ENCODE peak calls at places on chromosomes 7 and 10, in six cellular contexts. P is neuronal stem cell, X is IMR-90, A is H9, B is H1, M is trophoblast cell. R is an unnamed sample.

GRCh38 chr7:77276120-77276519 is 76.5 kb upstream of the FGL2 start:
- DNase-seq in P (no peak), X (peak; percentile 65), A (no peak), B (no peak), M (no peak), R (peak; percentile 71)

GRCh38 chr10:43808136-43808535 is 159.5 kb upstream of the ZNF32 start:
- DNase-seq in P (no peak), X (peak; percentile 14), A (no peak), B (no peak), M (no peak), R (no peak)

GRCh38 chr7:152128741-152129461 is 103.4 kb downstream of the GALNT11 start:
- DNase-seq in P (no peak), X (no peak), A (no peak), B (no peak), M (no peak), R (no peak)

GRCh38 chr7:99124636-99125504 is 19.0 kb downstream of the SMURF1 start:
- DNase-seq in P (no peak), X (no peak), A (no peak), B (no peak), M (peak; percentile 87), R (no peak)

GRCh38 chr7:150439926-150440325 is 10.5 kb upstream of the GIMAP8 start:
- DNase-seq in P (no peak), X (peak; percentile 7), A (no peak), B (no peak), M (no peak), R (no peak)

GRCh38 chr7:149414745-149415390 is 46.0 kb downstream of the ZNF777 start:
- DNase-seq in P (peak; percentile 73), X (peak; percentile 82), A (peak; percentile 93), B (peak; percentile 94), M (peak; percentile 53), R (peak; percentile 80)

GRCh38 chr7:269721-270120 is 20.2 kb upstream of the FOXL3 start:
- DNase-seq in P (no peak), X (no peak), A (no peak), B (no peak), M (no peak), R (no peak)

GRCh38 chr7:150910996-150911422 is 58.7 kb downstream of the AOC1 start:
- DNase-seq in P (no peak), X (no peak), A (no peak), B (no peak), M (no peak), R (no peak)

GRCh38 chr10:11272915-11273389 is 255.3 kb downstream of the CELF2 start:
- DNase-seq in P (no peak), X (no peak), A (no peak), B (no peak), M (no peak), R (no peak)

GRCh38 chr7:41881313-41882130 is 178.6 kb upstream of the INHBA start:
- DNase-seq in P (no peak), X (peak; percentile 89), A (no peak), B (no peak), M (peak; percentile 43), R (peak; percentile 40)

GRCh38 chr10:13000431-13000830 is 1.1 kb downstream of the CCDC3 start:
- DNase-seq in P (no peak), X (no peak), A (no peak), B (no peak), M (no peak), R (peak; percentile 23)

GRCh38 chr10:78171633-78172032 is 138.0 kb downstream of the RPS24 start:
- DNase-seq in P (no peak), X (no peak), A (peak; percentile 78), B (no peak), M (no peak), R (no peak)

GRCh38 chr10:52635651-52636050 is 136.9 kb downstream of the MBL2 start:
- DNase-seq in P (no peak), X (no peak), A (no peak), B (no peak), M (no peak), R (no peak)

GRCh38 chr7:44104880-44105771 is 981 bp downstream of the AEBP1 start:
- DNase-seq in P (peak; percentile 27), X (peak; percentile 46), A (no peak), B (no peak), M (no peak), R (peak; percentile 79)

GRCh38 chr7:4129481-4130122 is 552.5 kb upstream of the FOXK1 start:
- DNase-seq in P (no peak), X (no peak), A (no peak), B (no peak), M (no peak), R (no peak)

GRCh38 chr10:27760867-27761266 is 15.2 kb upstream of the MKX start:
- DNase-seq in P (no peak), X (no peak), A (no peak), B (no peak), M (no peak), R (no peak)

GRCh38 chr7:150620061-150620460 is 12.1 kb downstream of the GIMAP6 start:
- DNase-seq in P (no peak), X (no peak), A (no peak), B (no peak), M (no peak), R (no peak)

GRCh38 chr7:106041140-106041717 is 70.9 kb downstream of the SYPL1 start:
- DNase-seq in P (peak; percentile 59), X (peak; percentile 29), A (peak; percentile 83), B (no peak), M (peak; percentile 81), R (peak; percentile 59)

GRCh38 chr10:69803809-69804208 is 2.1 kb downstream of the COL13A1 start:
- DNase-seq in P (no peak), X (no peak), A (no peak), B (no peak), M (no peak), R (no peak)

GRCh38 chr7:32586291-32587221 is 91.3 kb downstream of the AVL9 start:
- DNase-seq in P (no peak), X (peak; percentile 96), A (no peak), B (no peak), M (no peak), R (peak; percentile 86)

GRCh38 chr7:141416691-141417268 is 134.4 kb upstream of the AGK start:
- DNase-seq in P (no peak), X (no peak), A (no peak), B (no peak), M (no peak), R (no peak)

GRCh38 chr10:6409982-6410694 is 169.9 kb downstream of the PRKCQ start:
- DNase-seq in P (no peak), X (peak; percentile 76), A (no peak), B (no peak), M (no peak), R (peak; percentile 91)

GRCh38 chr7:5831196-5831595 is 49.4 kb upstream of the OCM start:
- DNase-seq in P (peak; percentile 70), X (peak; percentile 5), A (peak; percentile 61), B (no peak), M (no peak), R (no peak)

GRCh38 chr10:11759347-11759746 is 17.2 kb downstream of the ECHDC3 start:
- DNase-seq in P (no peak), X (no peak), A (no peak), B (no peak), M (no peak), R (no peak)

GRCh38 chr7:94295805-94296204 is 98.9 kb upstream of the COL1A2 start:
- DNase-seq in P (no peak), X (peak; percentile 85), A (no peak), B (no peak), M (peak; percentile 44), R (peak; percentile 82)

GRCh38 chr10:112278871-112279270 is 4.3 kb upstream of the TECTB start:
- DNase-seq in P (no peak), X (no peak), A (no peak), B (no peak), M (no peak), R (no peak)

GRCh38 chr10:2925631-2926030 is 141.7 kb upstream of the PFKP start:
- DNase-seq in P (no peak), X (peak; percentile 40), A (no peak), B (no peak), M (no peak), R (peak; percentile 80)

GRCh38 chr7:1345796-1346532 is 113.3 kb downstream of the UNCX start:
- DNase-seq in P (no peak), X (no peak), A (no peak), B (no peak), M (no peak), R (no peak)

GRCh38 chr7:1343551-1343950 is 110.9 kb downstream of the UNCX start:
- DNase-seq in P (no peak), X (no peak), A (no peak), B (no peak), M (no peak), R (no peak)

GRCh38 chr7:1346533-1346805 is 112.8 kb downstream of the MICALL2 start:
- DNase-seq in P (no peak), X (no peak), A (no peak), B (no peak), M (no peak), R (no peak)

GRCh38 chr7:1344981-1345701 is 112.5 kb downstream of the UNCX start:
- DNase-seq in P (no peak), X (no peak), A (no peak), B (no peak), M (no peak), R (no peak)

GRCh38 chr7:1344421-1344820 is 111.7 kb downstream of the UNCX start:
- DNase-seq in P (no peak), X (no peak), A (no peak), B (no peak), M (no peak), R (no peak)
- H4K91ac ChIP-seq in P (no peak overlapping the region), X (no peak overlapping the region), A (no peak overlapping the region), B (no peak overlapping the region), M (no peak overlapping the region), R (no peak overlapping the region)

GRCh38 chr7:118867860-118868259 is 643.4 kb downstream of the ANKRD7 start:
- DNase-seq in P (no peak), X (no peak), A (no peak), B (no peak), M (no peak), R (no peak)

GRCh38 chr7:118877187-118877586 is 652.7 kb downstream of the ANKRD7 start:
- DNase-seq in P (no peak), X (no peak), A (no peak), B (no peak), M (no peak), R (no peak)

GRCh38 chr7:118870187-118870586 is 645.7 kb downstream of the ANKRD7 start:
- DNase-seq in P (peak; percentile 4), X (no peak), A (peak; percentile 35), B (no peak), M (peak; percentile 35), R (peak; percentile 14)

GRCh38 chr7:118878336-118878735 is 653.8 kb downstream of the ANKRD7 start:
- DNase-seq in P (no peak), X (no peak), A (no peak), B (no peak), M (no peak), R (no peak)

GRCh38 chr7:118872568-118872967 is 648.1 kb downstream of the ANKRD7 start:
- DNase-seq in P (no peak), X (no peak), A (no peak), B (no peak), M (peak; percentile 61), R (peak; percentile 14)
- H2BK120ac ChIP-seq in P (no peak overlapping the region), X (no peak overlapping the region), A (no peak overlapping the region), B (no peak overlapping the region), M (no peak overlapping the region), R (no peak overlapping the region)

GRCh38 chr7:7968544-7969305 is at the start of gene GLCCI1:
- DNase-seq in P (peak; percentile 95), X (peak; percentile 95), A (peak; percentile 98), B (peak; percentile 79), M (peak; percentile 97), R (peak; percentile 98)
- H3K14ac ChIP-seq in P (peak within 1 kb of the TSS; percentile 94), X (peak within 1 kb of the TSS; percentile 34), A (peak within 1 kb of the TSS; percentile 92), B (no peak within 1 kb of the TSS), M (peak within 1 kb of the TSS; percentile 87), R (peak within 1 kb of the TSS; percentile 80)

GRCh38 chr10:60422809-60423208 is 33.1 kb upstream of the ANK3 start:
- DNase-seq in P (no peak), X (no peak), A (no peak), B (no peak), M (no peak), R (no peak)
- H4K91ac ChIP-seq in P (no peak overlapping the region), X (no peak overlapping the region), A (no peak overlapping the region), B (no peak overlapping the region), M (no peak overlapping the region), R (no peak overlapping the region)